ENCODE peak calls at places on chromosomes 7 and 10, in six cellular contexts. O is NCI-H187, E is astrocyte, Y is A673, T is stomach, P is uterus. I is an unnamed sample.

GRCh38 chr7:42128703-42129102 is 108.3 kb downstream of the GLI3 start:
- DNase-seq in E (no peak), T (no peak), Y (peak), O (no peak), P (no peak), I (no peak)

GRCh38 chr7:101124376-101125056 is 2.4 kb upstream of the SERPINE1 start:
- DNase-seq in T (no peak), O (no peak), E (peak), Y (peak), P (no peak), I (no peak)

GRCh38 chr7:22248111-22248809 is 108.7 kb downstream of the RAPGEF5 start:
- DNase-seq in P (no peak), O (no peak), T (no peak), Y (no peak), E (no peak), I (no peak)

GRCh38 chr10:119191881-119192280 is 13.3 kb upstream of the PRDX3 start:
- DNase-seq in Y (no peak), E (no peak), T (no peak), P (no peak), O (no peak), I (no peak)

GRCh38 chr10:109427421-109427820 is 495.9 kb downstream of the XPNPEP1 start:
- DNase-seq in P (no peak), T (no peak), Y (peak), E (peak), O (no peak), I (no peak)

GRCh38 chr7:130063036-130063435 is 7.3 kb upstream of the KLHDC10 start:
- DNase-seq in E (no peak), P (no peak), O (peak), Y (peak), T (peak), I (peak)

GRCh38 chr7:133139350-133139749 is 57.5 kb upstream of the CHCHD3 start:
- DNase-seq in E (peak), Y (peak), P (no peak), T (no peak), O (no peak), I (no peak)

GRCh38 chr10:123252779-123253178 is 98.6 kb downstream of the BUB3 start:
- DNase-seq in E (no peak), T (no peak), O (no peak), Y (no peak), P (no peak), I (no peak)

GRCh38 chr7:150417239-150417638 is 33.2 kb upstream of the GIMAP8 start:
- DNase-seq in E (no peak), O (no peak), Y (no peak), T (no peak), P (no peak), I (no peak)

GRCh38 chr7:135976312-135977019 is 693 bp downstream of the MTPN start:
- DNase-seq in P (no peak), Y (no peak), O (no peak), E (no peak), T (no peak), I (no peak)

GRCh38 chr7:131745645-131746248 is 189.3 kb upstream of the PODXL start:
- DNase-seq in E (peak), P (no peak), Y (peak), O (no peak), T (no peak), I (no peak)

GRCh38 chr10:77264107-77264506 is 373.5 kb downstream of the KCNMA1 start:
- DNase-seq in E (no peak), Y (no peak), O (no peak), P (no peak), T (no peak), I (no peak)

GRCh38 chr10:809671-810350 is 120.3 kb upstream of the DIP2C start:
- DNase-seq in T (no peak), E (no peak), Y (no peak), O (no peak), P (no peak), I (no peak)

GRCh38 chr7:31051598-31052503 is at the start of gene ADCYAP1R1:
- DNase-seq in E (no peak), O (no peak), P (peak), T (no peak), Y (peak), I (no peak)

GRCh38 chr10:62590305-62590704 is 214.2 kb upstream of the ADO start:
- DNase-seq in P (no peak), Y (no peak), T (no peak), O (no peak), E (peak), I (no peak)